ENCODE peak calls at places on chromosomes 1 and 21, in five cellular contexts. M is GM12865, Y is sigmoid colon, J is AG04450, E is brain microvascular endothelial cell. B is an unnamed sample.

GRCh38 chr1:173097001-173097400 is 46.3 kb upstream of the TNFSF18 start:
- DNase-seq in M (no peak), Y (no peak), E (no peak), J (no peak), B (peak; percentile 7)

GRCh38 chr1:215728206-215728605 is 161.1 kb downstream of the KCTD3 start:
- DNase-seq in E (no peak), J (no peak), M (no peak), Y (no peak), B (no peak)

GRCh38 chr1:2271841-2272655 is 43.9 kb downstream of the SKI start:
- DNase-seq in M (no peak), J (no peak), Y (no peak), E (no peak), B (no peak)

GRCh38 chr1:194533641-194534040 is 1347.2 kb upstream of the B3GALT2 start:
- DNase-seq in M (no peak), Y (no peak), E (no peak), J (no peak), B (no peak)

GRCh38 chr1:30929135-30929889 is 20.8 kb upstream of the SDC3 start:
- DNase-seq in E (peak; percentile 48), M (peak; percentile 52), Y (no peak), J (no peak), B (no peak)

GRCh38 chr1:181258971-181259745 is 170.7 kb downstream of the IER5 start:
- DNase-seq in M (no peak), Y (no peak), E (no peak), J (no peak), B (no peak)

GRCh38 chr21:42314616-42315295 is 453 bp downstream of the TFF3 start:
- DNase-seq in Y (no peak), M (no peak), E (no peak), J (no peak), B (no peak)

GRCh38 chr1:20063861-20064292 is 6.1 kb upstream of the PLA2G5 start:
- DNase-seq in M (no peak), Y (no peak), J (peak; percentile 29), E (peak; percentile 40), B (peak; percentile 63)

GRCh38 chr21:40902299-40902698 is 55.3 kb upstream of the DSCAM start:
- DNase-seq in M (no peak), Y (no peak), E (no peak), J (no peak), B (no peak)

GRCh38 chr1:93845554-93846150 is 33.4 kb downstream of the DNTTIP2 start:
- DNase-seq in M (peak; percentile 32), J (peak; percentile 86), E (peak; percentile 92), Y (no peak), B (no peak)

DNA sequence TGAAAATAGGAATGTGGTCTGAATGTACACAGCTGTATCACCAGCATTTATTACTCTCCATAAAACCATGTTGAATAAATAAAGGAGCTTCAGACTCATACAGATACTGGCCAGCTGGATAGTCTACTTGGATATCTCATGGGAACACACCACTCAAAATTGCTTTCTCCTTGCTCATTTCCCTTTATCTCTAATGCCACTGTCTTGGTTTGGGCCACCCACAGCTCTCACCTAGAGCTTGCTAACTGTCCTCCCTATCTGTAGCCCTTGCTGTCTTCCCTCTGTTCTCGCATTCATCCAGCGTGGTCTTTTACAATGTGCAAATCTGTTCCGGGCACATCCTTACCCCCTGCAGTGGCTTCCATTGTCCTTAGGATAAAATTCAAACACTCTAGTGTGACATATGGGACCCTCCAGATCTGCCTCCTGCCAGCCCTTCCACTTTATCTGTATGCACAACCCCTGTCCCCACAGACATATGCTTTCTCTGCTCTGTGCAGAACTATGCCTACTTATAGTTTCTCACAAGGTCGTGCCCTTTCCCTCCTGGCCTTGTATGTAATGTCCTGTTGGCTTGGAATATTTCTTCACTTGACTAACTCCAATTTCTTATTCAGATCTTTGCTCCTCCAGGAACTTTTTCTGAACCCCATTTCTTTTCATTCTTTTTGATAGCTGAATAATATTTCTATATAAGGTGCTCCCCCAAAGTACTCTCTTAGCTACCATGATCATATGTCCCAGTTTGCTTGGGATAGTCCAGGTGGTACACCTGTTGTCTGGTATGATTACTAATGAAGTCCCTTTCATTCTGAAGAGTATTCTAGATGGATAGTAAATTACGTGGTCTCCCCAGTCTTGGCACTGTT is 2.9 kb downstream of the FLVCR1 start:
- DNase-seq in E (peak; percentile 22), Y (no peak), J (no peak), M (no peak), B (no peak)
- H3K4me3 ChIP-seq in E (peak overlapping the region; percentile 13), Y (no peak overlapping the region), J (no peak overlapping the region), M (peak overlapping the region; percentile 73), B (no peak overlapping the region)

GRCh38 chr1:115164484-115164883 is 75.2 kb upstream of the TSPAN2 start:
- DNase-seq in J (no peak), M (no peak), Y (no peak), E (no peak), B (no peak)

GRCh38 chr1:115156826-115157468 is 67.6 kb upstream of the TSPAN2 start:
- DNase-seq in E (no peak), M (no peak), Y (no peak), J (no peak), B (no peak)

GRCh38 chr1:115160728-115161127 is 71.4 kb upstream of the TSPAN2 start:
- DNase-seq in Y (no peak), J (no peak), M (no peak), E (no peak), B (no peak)

GRCh38 chr1:115158181-115158580 is 68.9 kb upstream of the TSPAN2 start:
- DNase-seq in M (no peak), Y (no peak), E (no peak), J (no peak), B (no peak)

GRCh38 chr1:115159958-115160357 is 70.7 kb upstream of the TSPAN2 start:
- DNase-seq in M (no peak), J (no peak), E (no peak), Y (no peak), B (no peak)
- TF ChIP-seq CTCF in M (no peak), J (no peak), E (no peak), Y (no peak), B (no peak)

GRCh38 chr1:166977951-166978350 is 2.6 kb upstream of the ILDR2 start:
- DNase-seq in M (no peak), Y (no peak), E (no peak), J (no peak), B (no peak)
- H3K4me3 ChIP-seq in M (no peak overlapping the region), Y (no peak overlapping the region), E (no peak overlapping the region), J (no peak overlapping the region), B (no peak overlapping the region)

GRCh38 chr1:190439447-190439846 is 38.2 kb downstream of the BRINP3 start:
- DNase-seq in J (no peak), E (no peak), M (no peak), Y (no peak), B (no peak)

GRCh38 chr1:190436615-190437014 is 41.0 kb downstream of the BRINP3 start:
- DNase-seq in Y (no peak), J (peak; percentile 30), E (peak; percentile 3), M (peak; percentile 44), B (no peak)
- TF ChIP-seq CTCF in Y (no peak), J (peak; percentile 49), E (peak; percentile 28), M (peak; percentile 17), B (no peak)

GRCh38 chr1:221858758-221859157 is 116.9 kb upstream of the DUSP10 start:
- DNase-seq in E (peak; percentile 70), Y (no peak), J (peak; percentile 47), M (no peak), B (peak; percentile 76)
- H3K4me3 ChIP-seq in E (no peak overlapping the region), Y (no peak overlapping the region), J (no peak overlapping the region), M (no peak overlapping the region), B (no peak overlapping the region)

GRCh38 chr1:92298213-92298572 is 594 bp downstream of the GLMN start:
- DNase-seq in E (no peak), Y (no peak), M (no peak), J (no peak), B (no peak)
- TF ChIP-seq CTCF in E (no peak), Y (no peak), M (no peak), J (no peak), B (peak; percentile 15)

DNA sequence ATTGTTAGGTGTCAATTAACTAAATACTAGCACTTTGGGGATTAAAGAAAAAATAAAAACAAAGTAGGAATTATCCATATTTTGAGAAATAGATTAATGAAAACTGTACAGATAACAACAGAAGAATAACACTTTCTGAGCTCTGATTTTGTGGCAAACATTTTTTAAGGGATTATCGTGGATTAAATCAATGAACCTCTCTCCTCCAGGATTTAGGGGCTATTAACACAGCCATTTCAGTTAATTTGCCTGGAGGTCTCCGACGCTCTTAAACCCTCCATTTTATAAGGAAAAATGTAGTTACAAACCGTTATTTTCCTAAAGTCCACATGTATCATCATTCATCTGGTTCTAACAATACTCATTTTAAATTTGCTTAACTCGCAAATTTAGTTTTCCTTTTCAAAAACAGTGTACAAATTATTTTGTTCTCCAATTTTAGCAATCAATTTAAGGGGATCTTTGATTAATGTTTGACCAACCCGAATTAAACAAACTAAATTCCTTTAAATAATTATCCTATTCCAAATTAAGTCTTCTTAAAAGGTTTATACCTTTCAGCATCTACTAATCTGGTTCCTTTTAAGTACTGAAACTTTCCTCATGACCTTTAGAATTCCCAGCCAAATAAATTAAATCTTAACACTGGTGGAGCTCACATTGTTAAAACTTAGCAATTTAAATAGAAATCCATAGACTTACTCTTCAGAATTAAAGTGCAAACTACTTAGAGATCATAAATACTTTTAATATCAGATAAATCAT is 30.7 kb upstream of the RNF187 start:
- DNase-seq in J (no peak), Y (no peak), M (no peak), E (no peak), B (no peak)
- H3K4me3 ChIP-seq in J (peak overlapping the region; percentile 83), Y (no peak overlapping the region), M (peak overlapping the region; percentile 80), E (peak overlapping the region; percentile 58), B (peak overlapping the region; percentile 70)

GRCh38 chr1:84436907-84437667 is 38.8 kb downstream of the DNASE2B start:
- DNase-seq in Y (no peak), E (no peak), J (no peak), M (peak; percentile 35), B (no peak)

DNA sequence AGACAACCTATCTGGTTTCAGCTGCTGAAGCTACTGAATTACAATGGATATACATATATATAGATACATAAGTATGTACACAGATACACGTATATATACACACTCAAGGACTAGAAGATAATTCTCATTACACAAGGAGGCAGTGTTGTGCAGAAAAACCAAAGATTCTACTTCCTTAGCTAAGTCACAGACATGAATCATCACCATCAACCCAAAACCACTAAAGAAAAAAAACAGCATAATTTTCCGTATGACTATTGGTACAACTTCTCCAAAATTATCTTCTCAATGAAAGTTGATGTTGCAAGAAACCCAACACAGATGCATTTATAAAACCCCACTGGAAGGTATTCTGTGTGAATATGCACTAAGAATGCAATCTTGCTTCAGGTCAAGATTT is 36.8 kb upstream of the RPF1 start:
- DNase-seq in Y (no peak), E (peak; percentile 74), J (peak; percentile 78), M (peak; percentile 82), B (peak; percentile 90)
- TF ChIP-seq CTCF in Y (peak; percentile 50), E (peak; percentile 42), J (peak; percentile 57), M (peak; percentile 47), B (peak; percentile 53)

DNA sequence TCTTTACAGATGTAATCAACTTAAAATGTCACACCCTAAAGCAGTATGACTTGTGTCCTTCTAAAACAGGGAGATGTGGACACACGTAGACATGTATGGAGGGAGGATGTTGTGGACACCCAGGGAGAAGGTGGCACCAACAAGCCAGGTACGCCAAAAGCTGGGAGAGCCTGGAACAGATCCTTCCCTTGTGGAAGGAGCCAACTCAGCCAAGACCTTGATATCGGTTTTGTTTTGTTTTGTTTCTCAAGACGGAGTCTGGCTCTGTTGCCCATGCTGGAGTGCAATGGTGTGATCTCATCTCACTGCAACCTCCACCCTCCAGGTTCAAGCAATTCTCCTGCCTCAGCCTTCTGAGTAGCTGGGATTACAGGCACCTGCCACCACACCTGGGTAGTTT is 45.6 kb downstream of the CHAF1B start:
- DNase-seq in M (no peak), J (no peak), Y (no peak), E (peak; percentile 51), B (no peak)
- H3K4me3 ChIP-seq in M (no peak overlapping the region), J (peak overlapping the region; percentile 7), Y (no peak overlapping the region), E (peak overlapping the region; percentile 42), B (peak overlapping the region; percentile 42)

GRCh38 chr21:39153373-39153772 is 29.9 kb downstream of the PSMG1 start:
- DNase-seq in Y (no peak), M (peak; percentile 18), J (no peak), E (no peak), B (no peak)
- TF ChIP-seq CTCF in Y (no peak), M (peak; percentile 49), J (peak; percentile 58), E (peak; percentile 81), B (peak; percentile 55)